ENCODE peak calls at places on chromosome 19, in four cellular contexts. S, X, O and W are unnamed samples.

GRCh38 chr19:13172335-13173128 is 22.3 kb downstream of the IER2 start:
- DNase-seq in S (peak; percentile 10), X (peak; percentile 84), O (no peak), W (no peak)

GRCh38 chr19:4232614-4233281 is 3.4 kb downstream of the EBI3 start:
- DNase-seq in S (no peak), X (no peak), O (no peak), W (no peak)

GRCh38 chr19:28840891-28841290 is 372.1 kb downstream of the UQCRFS1 start:
- DNase-seq in S (no peak), X (no peak), O (no peak), W (no peak)

GRCh38 chr19:38718747-38719543 is 25.3 kb downstream of the CAPN12 start:
- DNase-seq in S (no peak), X (no peak), O (peak; percentile 41), W (no peak)

GRCh38 chr19:52689804-52690394 is 44.9 kb downstream of the ZNF611 start:
- DNase-seq in S (peak; percentile 37), X (peak; percentile 35), O (peak; percentile 3), W (peak; percentile 21)

GRCh38 chr19:15432018-15432494 is 13.3 kb upstream of the AKAP8L start:
- DNase-seq in S (no peak), X (peak; percentile 39), O (no peak), W (no peak)

GRCh38 chr19:49335784-49336481 is 727 bp downstream of the CD37 start:
- DNase-seq in S (no peak), X (peak; percentile 35), O (no peak), W (no peak)

GRCh38 chr19:5993516-5994406 is 15.8 kb upstream of the RANBP3 start:
- DNase-seq in S (no peak), X (no peak), O (no peak), W (no peak)